ENCODE peak calls at places on chromosome 19, in five cellular contexts. One of them, this sample, is unnamed.

GRCh38 chr19:56476671-56477428 is at the start of gene ZNF667:
- DNase-seq in activated CD4-positive, alpha-beta T cell treated with anti-CD3 and anti-CD28 coated beads, Interleukin-2, amount 50 U/mL, for 1 hour: no peak
- DNase-seq in stimulated activated naive CD8-positive, alpha-beta T cell treated with anti-CD3 and anti-CD28 coated beads, Interleukin-15, amount 100 ng/mL, for 72 hours: peak; percentile 36
- DNase-seq in cerebellar cortex: peak; percentile 32
- DNase-seq in T-helper 2 cell: no peak
- DNase-seq in this sample: no peak

GRCh38 chr19:45082170-45082569 is 3.1 kb downstream of the GEMIN7 start:
- DNase-seq in stimulated activated naive CD8-positive, alpha-beta T cell treated with anti-CD3 and anti-CD28 coated beads, Interleukin-15, amount 100 ng/mL, for 72 hours: no peak
- DNase-seq in T-helper 2 cell: no peak
- DNase-seq in activated CD4-positive, alpha-beta T cell treated with anti-CD3 and anti-CD28 coated beads, Interleukin-2, amount 50 U/mL, for 1 hour: no peak
- DNase-seq in cerebellar cortex: no peak
- DNase-seq in this sample: no peak

GRCh38 chr19:4641132-4641531 is 1.8 kb downstream of the TNFAIP8L1 start:
- DNase-seq in cerebellar cortex: no peak
- DNase-seq in stimulated activated naive CD8-positive, alpha-beta T cell treated with anti-CD3 and anti-CD28 coated beads, Interleukin-15, amount 100 ng/mL, for 72 hours: no peak
- DNase-seq in activated CD4-positive, alpha-beta T cell treated with anti-CD3 and anti-CD28 coated beads, Interleukin-2, amount 50 U/mL, for 1 hour: no peak
- DNase-seq in T-helper 2 cell: no peak
- DNase-seq in this sample: no peak

GRCh38 chr19:677601-678380 is 1.6 kb downstream of the FSTL3 start:
- DNase-seq in T-helper 2 cell: no peak
- DNase-seq in activated CD4-positive, alpha-beta T cell treated with anti-CD3 and anti-CD28 coated beads, Interleukin-2, amount 50 U/mL, for 1 hour: no peak
- DNase-seq in stimulated activated naive CD8-positive, alpha-beta T cell treated with anti-CD3 and anti-CD28 coated beads, Interleukin-15, amount 100 ng/mL, for 72 hours: no peak
- DNase-seq in cerebellar cortex: no peak
- DNase-seq in this sample: no peak

GRCh38 chr19:47056416-47056815 is 8.0 kb upstream of the TMEM160 start:
- DNase-seq in stimulated activated naive CD8-positive, alpha-beta T cell treated with anti-CD3 and anti-CD28 coated beads, Interleukin-15, amount 100 ng/mL, for 72 hours: no peak
- DNase-seq in T-helper 2 cell: no peak
- DNase-seq in activated CD4-positive, alpha-beta T cell treated with anti-CD3 and anti-CD28 coated beads, Interleukin-2, amount 50 U/mL, for 1 hour: no peak
- DNase-seq in cerebellar cortex: no peak
- DNase-seq in this sample: no peak

GRCh38 chr19:50276370-50277063 is 52.7 kb downstream of the KCNC3 start:
- DNase-seq in activated CD4-positive, alpha-beta T cell treated with anti-CD3 and anti-CD28 coated beads, Interleukin-2, amount 50 U/mL, for 1 hour: no peak
- DNase-seq in cerebellar cortex: no peak
- DNase-seq in T-helper 2 cell: no peak
- DNase-seq in stimulated activated naive CD8-positive, alpha-beta T cell treated with anti-CD3 and anti-CD28 coated beads, Interleukin-15, amount 100 ng/mL, for 72 hours: no peak
- DNase-seq in this sample: no peak

GRCh38 chr19:52638601-52639000 is 446 bp upstream of the ZNF83 start:
- DNase-seq in cerebellar cortex: no peak
- DNase-seq in stimulated activated naive CD8-positive, alpha-beta T cell treated with anti-CD3 and anti-CD28 coated beads, Interleukin-15, amount 100 ng/mL, for 72 hours: no peak
- DNase-seq in activated CD4-positive, alpha-beta T cell treated with anti-CD3 and anti-CD28 coated beads, Interleukin-2, amount 50 U/mL, for 1 hour: no peak
- DNase-seq in T-helper 2 cell: no peak
- DNase-seq in this sample: no peak

GRCh38 chr19:29478578-29479565 is 46.9 kb upstream of the VSTM2B start:
- DNase-seq in stimulated activated naive CD8-positive, alpha-beta T cell treated with anti-CD3 and anti-CD28 coated beads, Interleukin-15, amount 100 ng/mL, for 72 hours: peak; percentile 10
- DNase-seq in activated CD4-positive, alpha-beta T cell treated with anti-CD3 and anti-CD28 coated beads, Interleukin-2, amount 50 U/mL, for 1 hour: no peak
- DNase-seq in T-helper 2 cell: no peak
- DNase-seq in cerebellar cortex: peak; percentile 78
- DNase-seq in this sample: no peak

GRCh38 chr19:38788478-38789243 is at the start of gene LGALS7B:
- DNase-seq in T-helper 2 cell: no peak
- DNase-seq in activated CD4-positive, alpha-beta T cell treated with anti-CD3 and anti-CD28 coated beads, Interleukin-2, amount 50 U/mL, for 1 hour: no peak
- DNase-seq in stimulated activated naive CD8-positive, alpha-beta T cell treated with anti-CD3 and anti-CD28 coated beads, Interleukin-15, amount 100 ng/mL, for 72 hours: no peak
- DNase-seq in cerebellar cortex: no peak
- DNase-seq in this sample: no peak

GRCh38 chr19:7442423-7442822 is 46.4 kb downstream of the PEX11G start:
- DNase-seq in cerebellar cortex: no peak
- DNase-seq in activated CD4-positive, alpha-beta T cell treated with anti-CD3 and anti-CD28 coated beads, Interleukin-2, amount 50 U/mL, for 1 hour: no peak
- DNase-seq in stimulated activated naive CD8-positive, alpha-beta T cell treated with anti-CD3 and anti-CD28 coated beads, Interleukin-15, amount 100 ng/mL, for 72 hours: no peak
- DNase-seq in T-helper 2 cell: no peak
- DNase-seq in this sample: no peak

GRCh38 chr19:36421749-36422481 is 3.5 kb upstream of the ZFP82 start:
- DNase-seq in activated CD4-positive, alpha-beta T cell treated with anti-CD3 and anti-CD28 coated beads, Interleukin-2, amount 50 U/mL, for 1 hour: no peak
- DNase-seq in cerebellar cortex: peak; percentile 21
- DNase-seq in T-helper 2 cell: no peak
- DNase-seq in stimulated activated naive CD8-positive, alpha-beta T cell treated with anti-CD3 and anti-CD28 coated beads, Interleukin-15, amount 100 ng/mL, for 72 hours: no peak
- DNase-seq in this sample: no peak

GRCh38 chr19:40810160-40810559 is 11.2 kb downstream of the EGLN2 start:
- DNase-seq in T-helper 2 cell: no peak
- DNase-seq in cerebellar cortex: no peak
- DNase-seq in activated CD4-positive, alpha-beta T cell treated with anti-CD3 and anti-CD28 coated beads, Interleukin-2, amount 50 U/mL, for 1 hour: no peak
- DNase-seq in stimulated activated naive CD8-positive, alpha-beta T cell treated with anti-CD3 and anti-CD28 coated beads, Interleukin-15, amount 100 ng/mL, for 72 hours: no peak
- DNase-seq in this sample: no peak

GRCh38 chr19:37551123-37551993 is 43.2 kb downstream of the ZNF571 start:
- DNase-seq in activated CD4-positive, alpha-beta T cell treated with anti-CD3 and anti-CD28 coated beads, Interleukin-2, amount 50 U/mL, for 1 hour: peak; percentile 17
- DNase-seq in cerebellar cortex: no peak
- DNase-seq in stimulated activated naive CD8-positive, alpha-beta T cell treated with anti-CD3 and anti-CD28 coated beads, Interleukin-15, amount 100 ng/mL, for 72 hours: peak; percentile 72
- DNase-seq in T-helper 2 cell: peak; percentile 21
- DNase-seq in this sample: peak; percentile 27

GRCh38 chr19:42115219-42115618 is 17.0 kb downstream of the POU2F2 start:
- DNase-seq in stimulated activated naive CD8-positive, alpha-beta T cell treated with anti-CD3 and anti-CD28 coated beads, Interleukin-15, amount 100 ng/mL, for 72 hours: no peak
- DNase-seq in cerebellar cortex: no peak
- DNase-seq in T-helper 2 cell: no peak
- DNase-seq in activated CD4-positive, alpha-beta T cell treated with anti-CD3 and anti-CD28 coated beads, Interleukin-2, amount 50 U/mL, for 1 hour: no peak
- DNase-seq in this sample: no peak

GRCh38 chr19:3509566-3509989 is 3.5 kb downstream of the FZR1 start:
- DNase-seq in cerebellar cortex: no peak
- DNase-seq in T-helper 2 cell: no peak
- DNase-seq in stimulated activated naive CD8-positive, alpha-beta T cell treated with anti-CD3 and anti-CD28 coated beads, Interleukin-15, amount 100 ng/mL, for 72 hours: no peak
- DNase-seq in activated CD4-positive, alpha-beta T cell treated with anti-CD3 and anti-CD28 coated beads, Interleukin-2, amount 50 U/mL, for 1 hour: no peak
- DNase-seq in this sample: no peak

GRCh38 chr19:6828698-6829633 is 56.5 kb downstream of the VAV1 start:
- DNase-seq in stimulated activated naive CD8-positive, alpha-beta T cell treated with anti-CD3 and anti-CD28 coated beads, Interleukin-15, amount 100 ng/mL, for 72 hours: peak; percentile 41
- DNase-seq in activated CD4-positive, alpha-beta T cell treated with anti-CD3 and anti-CD28 coated beads, Interleukin-2, amount 50 U/mL, for 1 hour: peak; percentile 18
- DNase-seq in cerebellar cortex: peak; percentile 4
- DNase-seq in T-helper 2 cell: no peak
- DNase-seq in this sample: no peak

GRCh38 chr19:5684694-5685430 is 4.0 kb downstream of the HSD11B1L start:
- DNase-seq in stimulated activated naive CD8-positive, alpha-beta T cell treated with anti-CD3 and anti-CD28 coated beads, Interleukin-15, amount 100 ng/mL, for 72 hours: no peak
- DNase-seq in activated CD4-positive, alpha-beta T cell treated with anti-CD3 and anti-CD28 coated beads, Interleukin-2, amount 50 U/mL, for 1 hour: no peak
- DNase-seq in cerebellar cortex: no peak
- DNase-seq in T-helper 2 cell: no peak
- DNase-seq in this sample: no peak